ENCODE peak calls at places on chromosomes 13 and 19, in seven cellular contexts. One of them, this sample, is unnamed.

GRCh38 chr13:34044660-34045080 is 226.7 kb downstream of the RFC3 start:
- DNase-seq in breast epithelium: no peak
- DNase-seq in cerebellar cortex: no peak
- DNase-seq in activated naive CD4-positive, alpha-beta T cell treated with anti-CD3 and anti-CD28 coated beads, Interleukin-2, amount 10 ng/mL, durations not matched to agents 7 days and 5 days: no peak
- DNase-seq in hypothalamus: no peak
- DNase-seq in CD8-positive, alpha-beta T cell: no peak
- DNase-seq in RPMI7951: peak; percentile 94
- DNase-seq in this sample: no peak

GRCh38 chr13:23534090-23534489 is 36.1 kb upstream of the TNFRSF19 start:
- DNase-seq in activated naive CD4-positive, alpha-beta T cell treated with anti-CD3 and anti-CD28 coated beads, Interleukin-2, amount 10 ng/mL, durations not matched to agents 7 days and 5 days: no peak
- DNase-seq in hypothalamus: no peak
- DNase-seq in RPMI7951: no peak
- DNase-seq in cerebellar cortex: no peak
- DNase-seq in CD8-positive, alpha-beta T cell: no peak
- DNase-seq in breast epithelium: no peak
- DNase-seq in this sample: no peak

GRCh38 chr19:3369337-3370213 is 3.2 kb downstream of the NFIC start:
- DNase-seq in hypothalamus: peak; percentile 27
- DNase-seq in activated naive CD4-positive, alpha-beta T cell treated with anti-CD3 and anti-CD28 coated beads, Interleukin-2, amount 10 ng/mL, durations not matched to agents 7 days and 5 days: no peak
- DNase-seq in cerebellar cortex: peak; percentile 60
- DNase-seq in breast epithelium: no peak
- DNase-seq in CD8-positive, alpha-beta T cell: no peak
- DNase-seq in RPMI7951: peak; percentile 54
- DNase-seq in this sample: no peak

GRCh38 chr13:30551194-30551593 is 66.5 kb upstream of the USPL1 start:
- DNase-seq in hypothalamus: no peak
- DNase-seq in activated naive CD4-positive, alpha-beta T cell treated with anti-CD3 and anti-CD28 coated beads, Interleukin-2, amount 10 ng/mL, durations not matched to agents 7 days and 5 days: peak; percentile 41
- DNase-seq in cerebellar cortex: peak; percentile 19
- DNase-seq in CD8-positive, alpha-beta T cell: peak; percentile 11
- DNase-seq in RPMI7951: peak; percentile 48
- DNase-seq in breast epithelium: no peak
- DNase-seq in this sample: no peak

GRCh38 chr13:23506071-23506820 is 64.0 kb upstream of the TNFRSF19 start:
- DNase-seq in CD8-positive, alpha-beta T cell: no peak
- DNase-seq in hypothalamus: no peak
- DNase-seq in cerebellar cortex: no peak
- DNase-seq in RPMI7951: peak; percentile 95
- DNase-seq in breast epithelium: no peak
- DNase-seq in activated naive CD4-positive, alpha-beta T cell treated with anti-CD3 and anti-CD28 coated beads, Interleukin-2, amount 10 ng/mL, durations not matched to agents 7 days and 5 days: no peak
- DNase-seq in this sample: no peak

GRCh38 chr13:80082396-80083096 is 258.4 kb downstream of the SPRY2 start:
- DNase-seq in breast epithelium: no peak
- DNase-seq in activated naive CD4-positive, alpha-beta T cell treated with anti-CD3 and anti-CD28 coated beads, Interleukin-2, amount 10 ng/mL, durations not matched to agents 7 days and 5 days: no peak
- DNase-seq in RPMI7951: peak; percentile 73
- DNase-seq in CD8-positive, alpha-beta T cell: no peak
- DNase-seq in cerebellar cortex: peak; percentile 96
- DNase-seq in hypothalamus: no peak
- DNase-seq in this sample: no peak

GRCh38 chr13:113650275-113650674 is 7.7 kb downstream of the ATP4B start:
- DNase-seq in hypothalamus: no peak
- DNase-seq in CD8-positive, alpha-beta T cell: no peak
- DNase-seq in RPMI7951: no peak
- DNase-seq in activated naive CD4-positive, alpha-beta T cell treated with anti-CD3 and anti-CD28 coated beads, Interleukin-2, amount 10 ng/mL, durations not matched to agents 7 days and 5 days: peak; percentile 8
- DNase-seq in breast epithelium: peak; percentile 14
- DNase-seq in cerebellar cortex: no peak
- DNase-seq in this sample: no peak

GRCh38 chr13:35496011-35496410 is 19.5 kb upstream of the MAB21L1 start:
- DNase-seq in breast epithelium: no peak
- DNase-seq in CD8-positive, alpha-beta T cell: no peak
- DNase-seq in activated naive CD4-positive, alpha-beta T cell treated with anti-CD3 and anti-CD28 coated beads, Interleukin-2, amount 10 ng/mL, durations not matched to agents 7 days and 5 days: no peak
- DNase-seq in RPMI7951: no peak
- DNase-seq in cerebellar cortex: no peak
- DNase-seq in hypothalamus: no peak
- DNase-seq in this sample: no peak

GRCh38 chr13:93226623-93227279 is at the start of gene GPC6:
- DNase-seq in CD8-positive, alpha-beta T cell: no peak
- DNase-seq in cerebellar cortex: peak; percentile 59
- DNase-seq in RPMI7951: peak; percentile 33
- DNase-seq in breast epithelium: no peak
- DNase-seq in hypothalamus: peak; percentile 22
- DNase-seq in activated naive CD4-positive, alpha-beta T cell treated with anti-CD3 and anti-CD28 coated beads, Interleukin-2, amount 10 ng/mL, durations not matched to agents 7 days and 5 days: no peak
- DNase-seq in this sample: no peak

GRCh38 chr19:41935781-41936415 is 7.6 kb upstream of the ERFL start:
- DNase-seq in activated naive CD4-positive, alpha-beta T cell treated with anti-CD3 and anti-CD28 coated beads, Interleukin-2, amount 10 ng/mL, durations not matched to agents 7 days and 5 days: no peak
- DNase-seq in CD8-positive, alpha-beta T cell: no peak
- DNase-seq in hypothalamus: no peak
- DNase-seq in RPMI7951: no peak
- DNase-seq in breast epithelium: no peak
- DNase-seq in cerebellar cortex: no peak
- DNase-seq in this sample: no peak